ENCODE peak calls at places on chromosomes 16 and 17, in seven cellular contexts. X is CD8-positive, alpha-beta memory T cell; K is fibroblast of lung; O is CD8-positive, alpha-beta T cell; F is thyroid gland; W is CD4-positive, CD25-positive, alpha-beta regulatory T cell; Y is neural progenitor cell. S is an unnamed sample.

GRCh38 chr17:31294839-31295488 is 2.1 kb downstream of the OMG start:
- DNase-seq in X (no peak), K (peak; percentile 45), O (no peak), F (no peak), W (no peak), Y (no peak), S (no peak)

GRCh38 chr17:54813896-54814295 is 86.8 kb upstream of the TOM1L1 start:
- DNase-seq in X (no peak), K (no peak), O (no peak), F (no peak), W (no peak), Y (no peak), S (no peak)

GRCh38 chr16:27432600-27432957 is 30.6 kb downstream of the IL21R start:
- DNase-seq in X (no peak), K (peak; percentile 87), O (no peak), F (no peak), W (no peak), Y (no peak), S (no peak)

GRCh38 chr16:68388124-68388523 is 60.2 kb downstream of the SMPD3 start:
- DNase-seq in X (no peak), K (no peak), O (no peak), F (no peak), W (no peak), Y (no peak), S (no peak)

GRCh38 chr17:77772461-77772897 is 186.0 kb upstream of the TNRC6C start:
- DNase-seq in X (peak; percentile 59), K (peak; percentile 79), O (peak; percentile 46), F (peak; percentile 32), W (peak; percentile 35), Y (peak; percentile 89), S (peak; percentile 61)

GRCh38 chr17:57016764-57017116 is 38.8 kb downstream of the SCPEP1 start:
- DNase-seq in X (no peak), K (peak; percentile 82), O (no peak), F (no peak), W (no peak), Y (no peak), S (no peak)

GRCh38 chr17:5499790-5500189 is 13.4 kb downstream of the MIS12 start:
- DNase-seq in X (no peak), K (no peak), O (no peak), F (no peak), W (no peak), Y (peak; percentile 75), S (no peak)

GRCh38 chr16:67718668-67719047 is 458 bp downstream of the GFOD2 start:
- DNase-seq in X (no peak), K (no peak), O (no peak), F (no peak), W (no peak), Y (no peak), S (no peak)

GRCh38 chr17:39744836-39745215 is 7.1 kb downstream of the GRB7 start:
- DNase-seq in X (no peak), K (no peak), O (no peak), F (no peak), W (no peak), Y (no peak), S (no peak)

GRCh38 chr16:9102379-9102778 is 10.9 kb downstream of the HAPSTR1 start:
- DNase-seq in X (no peak), K (peak; percentile 94), O (no peak), F (no peak), W (no peak), Y (no peak), S (no peak)

GRCh38 chr16:2769675-2770056 is 7.4 kb downstream of the ELOB start:
- DNase-seq in X (no peak), K (no peak), O (no peak), F (no peak), W (no peak), Y (no peak), S (no peak)

GRCh38 chr16:49213594-49213993 is 68.0 kb downstream of the CBLN1 start:
- DNase-seq in X (no peak), K (no peak), O (no peak), F (no peak), W (no peak), Y (peak; percentile 74), S (no peak)

GRCh38 chr17:60080545-60080944 is 1.8 kb upstream of the HEATR6 start:
- DNase-seq in X (no peak), K (no peak), O (no peak), F (no peak), W (no peak), Y (no peak), S (no peak)

GRCh38 chr16:53082509-53082908 is 27.7 kb downstream of the CHD9 start:
- DNase-seq in X (no peak), K (no peak), O (no peak), F (no peak), W (no peak), Y (no peak), S (no peak)
- H3K4me1 ChIP-seq in X (no peaks in the 10 kb centered on the region), K (peaks cover 20% of the 10 kb centered on the region), O (no peaks in the 10 kb centered on the region), F (peaks cover 20% of the 10 kb centered on the region), W (no peaks in the 10 kb centered on the region), Y (peaks cover 22% of the 10 kb centered on the region), S (no peaks in the 10 kb centered on the region)

DNA sequence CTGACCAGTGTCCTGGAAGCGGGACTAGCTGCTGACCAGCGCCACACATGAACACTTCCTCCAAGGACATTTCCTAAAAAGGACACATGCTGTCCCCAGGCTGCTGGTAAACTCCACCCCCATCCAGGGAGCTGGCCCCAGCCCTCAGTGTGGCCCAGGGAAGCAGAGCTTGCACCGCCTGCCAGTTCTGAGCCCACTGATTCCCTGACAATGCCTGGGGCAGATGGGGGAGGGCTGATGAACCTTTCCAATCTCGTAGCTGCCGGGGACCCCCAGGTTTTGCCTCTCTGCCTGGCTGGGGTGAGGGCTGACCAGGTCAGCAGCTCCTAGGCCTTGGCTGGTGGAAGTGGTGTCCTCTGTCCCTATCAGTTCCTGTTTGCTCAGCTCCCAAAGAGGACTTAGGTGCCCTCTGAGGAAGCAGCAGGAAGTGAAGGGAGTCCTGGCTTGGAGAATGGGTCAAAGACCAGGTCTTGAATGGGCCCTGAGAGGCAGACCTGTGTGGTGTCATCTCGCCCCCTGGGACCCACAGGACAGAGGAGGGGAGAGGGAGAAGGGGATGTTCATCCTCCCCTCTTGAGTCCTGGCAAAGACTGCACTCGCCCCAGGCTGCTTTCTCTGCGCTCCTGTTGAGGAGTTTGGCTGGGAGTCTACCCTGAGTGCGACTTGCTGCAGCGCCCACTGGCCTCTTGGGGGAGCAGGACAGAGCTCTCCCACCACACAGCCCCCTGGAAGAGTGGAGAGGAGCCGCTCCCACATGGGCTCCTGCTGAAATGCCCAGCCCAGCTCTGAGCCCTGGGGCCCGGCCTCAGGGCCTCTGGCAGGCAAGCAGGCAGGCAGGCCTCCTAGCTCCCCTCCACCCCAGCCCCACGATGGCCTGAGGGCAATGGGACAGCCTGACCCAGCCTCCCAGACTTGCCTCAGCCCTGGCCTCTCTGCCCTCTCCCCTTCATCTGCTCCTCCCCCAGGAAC is 16.8 kb downstream of the PDK2 start:
- DNase-seq in X (no peak), K (no peak), O (no peak), F (peak; percentile 41), W (no peak), Y (peak; percentile 64), S (no peak)
- H3K4me3 ChIP-seq in X (no peak overlapping the region), K (no peak overlapping the region), O (no peak overlapping the region), F (no peak overlapping the region), W (no peak overlapping the region), Y (no peak overlapping the region), S (no peak overlapping the region)

DNA sequence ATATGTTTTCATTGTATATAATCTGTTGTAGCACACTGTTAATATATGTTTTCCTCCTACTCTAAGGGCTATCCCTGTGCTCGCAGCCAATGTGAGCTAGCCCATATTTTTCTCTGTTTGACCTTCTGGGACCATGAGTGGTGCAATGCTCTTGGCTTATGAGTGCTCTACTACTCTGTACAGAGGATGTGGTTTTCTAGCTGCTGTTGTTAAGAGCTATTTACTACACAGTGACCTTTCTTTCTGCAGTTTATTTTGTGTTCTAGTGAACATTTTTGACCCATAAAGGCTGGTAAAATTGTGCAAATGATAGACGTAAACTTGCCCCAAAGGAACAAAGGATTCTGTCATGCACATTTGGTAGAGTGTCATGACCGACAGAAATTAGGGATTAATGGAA is 84.1 kb upstream of the CPHXL start:
- DNase-seq in X (no peak), K (no peak), O (no peak), F (no peak), W (no peak), Y (no peak), S (no peak)
- H3K27me3 ChIP-seq in X (no peaks in the 10 kb centered on the region), K (no peaks in the 10 kb centered on the region), O (no peaks in the 10 kb centered on the region), F (no peaks in the 10 kb centered on the region), W (no peaks in the 10 kb centered on the region), Y (peaks cover 33% of the 10 kb centered on the region), S (peaks cover 3% of the 10 kb centered on the region)

GRCh38 chr17:8499614-8500013 is 63.9 kb downstream of the NDEL1 start:
- DNase-seq in X (no peak), K (no peak), O (no peak), F (no peak), W (no peak), Y (no peak), S (no peak)
- H3K4me1 ChIP-seq in X (no peaks in the 10 kb centered on the region), K (no peaks in the 10 kb centered on the region), O (no peaks in the 10 kb centered on the region), F (no peaks in the 10 kb centered on the region), W (no peaks in the 10 kb centered on the region), Y (no peaks in the 10 kb centered on the region), S (no peaks in the 10 kb centered on the region)